ENCODE peak calls at places on chromosomes 12 and 14, in nine cellular contexts. W is sigmoid colon, V is tibial nerve, H is transverse colon, A is SK-N-SH, Q is HepG2, C is A549, B is stomach, M is GM12878. Y is an unnamed sample.
A peak's percentile ranks its signal among the peaks of the same experiment; 100 is the strongest.

GRCh38 chr12:69266045-69266635 is 26.8 kb downstream of the CPSF6 start:
- DNase-seq in W (no peak), M (no peak), A (no peak), B (no peak), Q (no peak), H (no peak), V (no peak), C (no peak), Y (no peak)

GRCh38 chr14:74754899-74755298 is 8.2 kb upstream of the YLPM1 start:
- DNase-seq in A (no peak), M (no peak), C (no peak), V (no peak), B (no peak), Q (no peak), H (no peak), W (no peak), Y (no peak)

GRCh38 chr12:990308-990648 is 745 bp upstream of the ERC1 start:
- DNase-seq in B (peak; percentile 72), M (no peak), Q (peak; percentile 33), W (peak; percentile 88), A (no peak), C (peak; percentile 38), H (peak; percentile 72), V (peak; percentile 48), Y (peak; percentile 78)

GRCh38 chr14:22699801-22700564 is 55.8 kb upstream of the OR6J1 start:
- DNase-seq in B (no peak), A (no peak), W (no peak), C (no peak), Q (peak; percentile 100), V (no peak), H (no peak), M (no peak), Y (no peak)

GRCh38 chr12:76080729-76081415 is 3.6 kb downstream of the NAP1L1 start:
- DNase-seq in C (peak; percentile 38), A (peak; percentile 34), H (no peak), Q (peak; percentile 4), V (no peak), W (no peak), M (no peak), B (no peak), Y (no peak)

GRCh38 chr12:6123258-6123657 is 1.2 kb downstream of the VWF start:
- DNase-seq in C (no peak), V (no peak), B (no peak), A (no peak), Q (no peak), H (no peak), W (no peak), M (no peak), Y (no peak)

GRCh38 chr12:57258977-57259970 is 8.3 kb upstream of the STAC3 start:
- DNase-seq in M (no peak), B (peak; percentile 73), A (no peak), C (no peak), Q (no peak), V (no peak), W (no peak), H (no peak), Y (no peak)

GRCh38 chr14:35965425-35965824 is 139.3 kb downstream of the BRMS1L start:
- DNase-seq in C (no peak), Q (no peak), H (no peak), W (no peak), B (no peak), M (no peak), V (no peak), A (no peak), Y (no peak)

GRCh38 chr12:65824314-65824563 is at the start of gene HMGA2:
- DNase-seq in Q (no peak), C (no peak), V (no peak), H (no peak), A (no peak), W (peak; percentile 64), M (no peak), B (no peak), Y (no peak)

GRCh38 chr12:130878193-130879185 is 6.6 kb downstream of the RAN start:
- DNase-seq in M (no peak), W (peak; percentile 11), A (no peak), Q (no peak), B (no peak), V (no peak), C (no peak), H (no peak), Y (no peak)

GRCh38 chr14:63896278-63896720 is 43.5 kb downstream of the SYNE2 start:
- DNase-seq in W (peak; percentile 68), Q (peak; percentile 81), M (no peak), V (peak; percentile 32), A (peak; percentile 34), H (peak; percentile 67), C (no peak), B (peak; percentile 76), Y (peak; percentile 58)

GRCh38 chr14:96091149-96091693 is 52.1 kb downstream of the C14orf132 start:
- DNase-seq in W (no peak), H (no peak), M (no peak), C (no peak), A (peak; percentile 59), B (no peak), Q (no peak), V (no peak), Y (peak; percentile 15)

GRCh38 chr12:111901182-111901581 is 59.2 kb downstream of the MAPKAPK5 start:
- DNase-seq in W (no peak), V (no peak), A (no peak), B (no peak), H (no peak), Q (no peak), M (no peak), C (no peak), Y (no peak)

GRCh38 chr12:117151195-117152031 is 38.9 kb downstream of the FBXO21 start:
- DNase-seq in W (peak; percentile 80), M (no peak), Q (peak; percentile 39), V (peak; percentile 55), C (peak; percentile 75), B (peak; percentile 60), A (peak; percentile 68), H (no peak), Y (peak; percentile 66)

GRCh38 chr14:101819251-101819990 is 57.9 kb downstream of the PPP2R5C start:
- DNase-seq in A (no peak), M (no peak), W (no peak), Q (no peak), B (no peak), V (no peak), C (no peak), H (peak; percentile 58), Y (no peak)
- TF ChIP-seq EP300 in A (no peak), M (no peak), W (no peak), Q (no peak), B (no peak), V (no peak), C (no peak), H (no peak), Y (no peak)

GRCh38 chr12:53096761-53097160 is 706 bp upstream of the IGFBP6 start:
- DNase-seq in A (no peak), H (no peak), W (peak; percentile 65), M (no peak), B (peak; percentile 21), V (no peak), Q (no peak), C (no peak), Y (peak; percentile 55)

GRCh38 chr12:53098354-53098981 is 1.0 kb downstream of the IGFBP6 start:
- DNase-seq in V (no peak), B (peak; percentile 24), H (peak; percentile 22), W (peak; percentile 86), A (no peak), C (peak; percentile 69), M (no peak), Q (no peak), Y (peak; percentile 65)

GRCh38 chr12:53096089-53096741 is 1.3 kb upstream of the IGFBP6 start:
- DNase-seq in V (peak; percentile 84), M (no peak), B (peak; percentile 28), Q (no peak), H (peak; percentile 47), A (no peak), W (peak; percentile 94), C (no peak), Y (peak; percentile 88)

GRCh38 chr12:53097564-53098353 is at the start of gene IGFBP6:
- DNase-seq in Q (no peak), W (peak; percentile 85), A (peak; percentile 91), M (no peak), H (peak; percentile 66), C (peak; percentile 65), B (peak; percentile 55), V (peak; percentile 58), Y (peak; percentile 77)

DNA sequence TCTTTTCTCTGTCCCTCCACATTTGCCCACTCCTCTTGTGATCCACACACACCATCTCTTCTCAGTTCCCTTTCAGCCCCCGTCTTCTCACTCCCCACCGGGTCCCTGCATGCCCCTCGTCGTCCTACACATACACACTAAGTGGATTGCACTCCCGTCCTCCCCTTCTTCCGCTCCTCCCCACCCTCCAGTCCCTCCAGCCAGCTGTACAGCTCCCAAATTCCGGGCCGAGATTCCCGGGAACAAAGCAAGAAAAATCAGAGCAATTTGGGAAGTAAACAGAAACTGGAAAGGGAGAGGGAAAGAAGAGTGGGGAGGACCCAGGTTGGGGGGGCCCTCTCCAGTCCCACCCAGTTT is 282 bp upstream of the IGFBP6 start:
- DNase-seq in H (no peak), Q (no peak), M (no peak), B (no peak), C (no peak), A (peak; percentile 63), W (peak; percentile 83), V (no peak), Y (no peak)
- H3K4me3 ChIP-seq in H (peak overlapping the region; percentile 32), Q (peak overlapping the region; percentile 90), M (peak overlapping the region; percentile 62), B (peak overlapping the region; percentile 66), C (peak overlapping the region; percentile 54), A (peak overlapping the region; percentile 62), W (peak overlapping the region; percentile 69), V (peak overlapping the region; percentile 56), Y (peak overlapping the region; percentile 51)

DNA sequence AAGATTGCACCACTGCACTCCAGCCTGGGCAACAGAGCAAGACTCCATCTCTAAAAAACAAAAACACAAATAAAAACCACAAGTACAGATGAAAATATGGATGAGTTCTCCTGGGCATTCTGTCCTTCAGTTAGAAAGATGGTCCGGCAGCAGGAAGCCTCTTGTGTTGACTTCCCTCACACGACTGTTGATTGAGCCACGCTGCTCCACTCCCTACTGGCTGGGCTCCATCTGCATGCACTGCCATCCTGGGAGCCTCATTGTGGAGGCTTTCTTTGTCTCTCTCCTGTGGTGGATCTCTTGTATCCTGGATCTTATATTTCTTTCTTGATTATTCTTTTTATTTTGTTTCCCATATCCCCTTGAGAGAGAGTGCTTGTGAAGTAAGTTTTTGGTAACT is 30.8 kb upstream of the TBC1D30 start:
- DNase-seq in W (no peak), A (no peak), Q (no peak), C (no peak), M (no peak), B (peak; percentile 40), V (no peak), H (no peak), Y (no peak)
- H3K4me1 ChIP-seq in W (no peaks in the 10 kb centered on the region), A (no peaks in the 10 kb centered on the region), Q (peaks cover 39% of the 10 kb centered on the region), C (peaks cover 24% of the 10 kb centered on the region), M (no peaks in the 10 kb centered on the region), B (no peaks in the 10 kb centered on the region), V (no peaks in the 10 kb centered on the region), H (peaks cover 10% of the 10 kb centered on the region), Y (no peaks in the 10 kb centered on the region)

DNA sequence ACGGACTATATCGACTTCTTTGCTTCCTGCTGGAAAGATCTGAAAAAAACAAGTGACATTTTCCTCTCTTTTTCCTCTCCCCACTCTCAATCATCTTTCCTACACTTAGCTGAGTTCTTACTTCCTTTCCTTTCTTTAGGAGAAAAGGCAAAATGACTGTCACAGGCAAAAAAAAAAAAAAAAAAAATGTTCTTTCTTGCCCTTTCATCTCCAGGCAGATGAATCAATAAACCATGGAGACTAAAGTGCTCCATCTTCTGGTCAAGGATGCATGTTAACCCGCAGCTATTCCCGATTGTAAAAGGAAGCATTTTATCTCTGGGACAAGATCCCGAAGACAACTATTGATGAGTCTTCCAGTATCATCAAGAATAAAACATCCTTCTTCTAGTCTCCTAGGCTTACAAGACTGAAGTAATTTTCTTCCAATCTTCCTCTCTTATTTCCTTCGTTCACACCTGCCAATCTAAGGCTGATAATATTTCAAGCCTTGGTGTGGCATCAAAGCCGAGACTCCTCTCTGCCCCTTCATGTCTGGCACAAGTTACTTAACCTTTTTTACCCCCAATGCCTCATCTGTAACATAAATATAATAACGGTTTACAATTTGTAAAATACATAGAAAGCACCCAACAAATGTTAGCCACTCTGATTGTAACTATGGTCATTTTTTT is 94.2 kb upstream of the PLEKHG7 start:
- DNase-seq in C (peak; percentile 27), B (no peak), M (peak; percentile 9), A (peak; percentile 21), V (no peak), Q (peak; percentile 25), H (no peak), W (no peak), Y (no peak)
- TF ChIP-seq EP300 in C (no peak), B (no peak), M (no peak), A (no peak), V (peak; percentile 13), Q (no peak), H (no peak), W (no peak), Y (no peak)